ENCODE peak calls at places on chromosome 20, in eight cellular contexts. One of them, this sample, is unnamed.

GRCh38 chr20:1014471-1014870 is 12.4 kb upstream of the RSPO4 start:
- DNase-seq in HCT116: no peak
- DNase-seq in H1: no peak
- DNase-seq in right lobe of liver: no peak
- DNase-seq in uterus: no peak
- DNase-seq in heart left ventricle: no peak
- DNase-seq in transverse colon: no peak
- DNase-seq in breast epithelium: no peak
- DNase-seq in this sample: no peak

GRCh38 chr20:49620364-49621240 is 52.7 kb upstream of the PTGIS start:
- DNase-seq in HCT116: no peak
- DNase-seq in H1: no peak
- DNase-seq in right lobe of liver: no peak
- DNase-seq in uterus: no peak
- DNase-seq in heart left ventricle: no peak
- DNase-seq in transverse colon: no peak
- DNase-seq in breast epithelium: no peak
- DNase-seq in this sample: peak; percentile 27

GRCh38 chr20:54172856-54173652 is 732 bp downstream of the CYP24A1 start:
- DNase-seq in HCT116: no peak
- DNase-seq in H1: peak; percentile 79
- DNase-seq in right lobe of liver: no peak
- DNase-seq in uterus: no peak
- DNase-seq in heart left ventricle: no peak
- DNase-seq in transverse colon: no peak
- DNase-seq in breast epithelium: no peak
- DNase-seq in this sample: no peak

GRCh38 chr20:43539975-43540672 is 18.7 kb upstream of the SGK2 start:
- DNase-seq in HCT116: no peak
- DNase-seq in H1: no peak
- DNase-seq in right lobe of liver: no peak
- DNase-seq in uterus: no peak
- DNase-seq in heart left ventricle: no peak
- DNase-seq in transverse colon: no peak
- DNase-seq in breast epithelium: no peak
- DNase-seq in this sample: peak; percentile 73

GRCh38 chr20:3777726-3778629 is 3.3 kb downstream of the SPEF1 start:
- DNase-seq in HCT116: no peak
- DNase-seq in H1: peak; percentile 90
- DNase-seq in right lobe of liver: no peak
- DNase-seq in uterus: peak; percentile 75
- DNase-seq in heart left ventricle: peak; percentile 80
- DNase-seq in transverse colon: peak; percentile 69
- DNase-seq in breast epithelium: peak; percentile 55
- DNase-seq in this sample: no peak

GRCh38 chr20:4666001-4666470 is 55.7 kb upstream of the PRND start:
- DNase-seq in HCT116: no peak
- DNase-seq in H1: no peak
- DNase-seq in right lobe of liver: no peak
- DNase-seq in uterus: no peak
- DNase-seq in heart left ventricle: no peak
- DNase-seq in transverse colon: peak; percentile 23
- DNase-seq in breast epithelium: no peak
- DNase-seq in this sample: no peak

GRCh38 chr20:6178537-6178936 is 55.7 kb upstream of the FERMT1 start:
- DNase-seq in HCT116: peak; percentile 22
- DNase-seq in H1: no peak
- DNase-seq in right lobe of liver: no peak
- DNase-seq in uterus: no peak
- DNase-seq in heart left ventricle: no peak
- DNase-seq in transverse colon: no peak
- DNase-seq in breast epithelium: no peak
- DNase-seq in this sample: no peak

GRCh38 chr20:19456600-19457390 is 244.4 kb downstream of the SLC24A3 start:
- DNase-seq in HCT116: no peak
- DNase-seq in H1: no peak
- DNase-seq in right lobe of liver: no peak
- DNase-seq in uterus: no peak
- DNase-seq in heart left ventricle: no peak
- DNase-seq in transverse colon: no peak
- DNase-seq in breast epithelium: no peak
- DNase-seq in this sample: no peak

GRCh38 chr20:14838663-14839650 is 501.5 kb upstream of the FLRT3 start:
- DNase-seq in HCT116: no peak
- DNase-seq in H1: no peak
- DNase-seq in right lobe of liver: no peak
- DNase-seq in uterus: no peak
- DNase-seq in heart left ventricle: no peak
- DNase-seq in transverse colon: no peak
- DNase-seq in breast epithelium: no peak
- DNase-seq in this sample: no peak

GRCh38 chr20:50191065-50191565 is 485 bp downstream of the CEBPB start:
- DNase-seq in HCT116: no peak
- DNase-seq in H1: peak; percentile 68
- DNase-seq in right lobe of liver: peak; percentile 77
- DNase-seq in uterus: no peak
- DNase-seq in heart left ventricle: peak; percentile 81
- DNase-seq in transverse colon: peak; percentile 75
- DNase-seq in breast epithelium: peak; percentile 49
- DNase-seq in this sample: peak; percentile 85

GRCh38 chr20:60046011-60046413 is 87.8 kb downstream of the CDH26 start:
- DNase-seq in HCT116: no peak
- DNase-seq in H1: no peak
- DNase-seq in right lobe of liver: no peak
- DNase-seq in uterus: no peak
- DNase-seq in heart left ventricle: no peak
- DNase-seq in transverse colon: no peak
- DNase-seq in breast epithelium: no peak
- DNase-seq in this sample: no peak

DNA sequence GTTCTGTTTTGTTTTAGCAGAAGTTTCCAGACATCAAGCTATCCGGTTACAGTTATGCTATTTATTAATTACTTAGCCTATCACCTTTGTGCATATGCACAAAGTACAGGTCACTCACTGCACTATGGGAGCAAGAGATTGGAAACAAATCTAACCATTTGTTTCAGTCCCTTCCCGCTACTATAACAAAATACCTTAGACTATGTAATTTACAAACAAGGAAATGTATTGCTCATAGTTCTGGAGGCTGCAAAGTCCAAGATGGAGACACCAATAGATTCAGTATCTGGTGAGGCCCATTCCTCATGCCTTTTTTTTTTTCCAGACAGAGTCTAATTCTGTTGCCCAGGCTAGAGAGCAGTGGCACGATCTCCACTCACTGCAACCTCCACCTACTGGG is 35.1 kb downstream of the ATP9A start:
- DNase-seq in HCT116: no peak
- DNase-seq in H1: no peak
- DNase-seq in right lobe of liver: no peak
- DNase-seq in uterus: no peak
- DNase-seq in heart left ventricle: no peak
- DNase-seq in transverse colon: no peak
- DNase-seq in breast epithelium: no peak
- DNase-seq in this sample: no peak
- TF ChIP-seq POLR2A in HCT116: no peak
- TF ChIP-seq POLR2A in H1: no peak
- TF ChIP-seq POLR2A in right lobe of liver: no peak
- TF ChIP-seq POLR2A in uterus: no peak
- TF ChIP-seq POLR2A in heart left ventricle: no peak
- TF ChIP-seq POLR2A in transverse colon: no peak
- TF ChIP-seq POLR2A in breast epithelium: no peak
- TF ChIP-seq POLR2A in this sample: no peak

GRCh38 chr20:35547319-35547718 is 5.4 kb downstream of the ERGIC3 start:
- DNase-seq in HCT116: no peak
- DNase-seq in H1: no peak
- DNase-seq in right lobe of liver: no peak
- DNase-seq in uterus: no peak
- DNase-seq in heart left ventricle: no peak
- DNase-seq in transverse colon: no peak
- DNase-seq in breast epithelium: no peak
- DNase-seq in this sample: no peak
- H3K36me3 ChIP-seq in HCT116: peaks cover 28% of the 10 kb centered on the region
- H3K36me3 ChIP-seq in H1: peaks cover 52% of the 10 kb centered on the region
- H3K36me3 ChIP-seq in right lobe of liver: peaks cover 17% of the 10 kb centered on the region
- H3K36me3 ChIP-seq in uterus: no peaks in the 10 kb centered on the region
- H3K36me3 ChIP-seq in heart left ventricle: peaks cover 65% of the 10 kb centered on the region
- H3K36me3 ChIP-seq in transverse colon: no peaks in the 10 kb centered on the region
- H3K36me3 ChIP-seq in breast epithelium: peaks cover 9% of the 10 kb centered on the region
- H3K36me3 ChIP-seq in this sample: peaks cover 62% of the 10 kb centered on the region

GRCh38 chr20:62952373-62953166 is at the start of gene SLC17A9:
- DNase-seq in HCT116: peak; percentile 48
- DNase-seq in H1: peak; percentile 84
- DNase-seq in right lobe of liver: peak; percentile 98
- DNase-seq in uterus: peak; percentile 38
- DNase-seq in heart left ventricle: peak; percentile 81
- DNase-seq in transverse colon: peak; percentile 94
- DNase-seq in breast epithelium: no peak
- DNase-seq in this sample: peak; percentile 82
- TF ChIP-seq POLR2A in HCT116: peak; percentile 52
- TF ChIP-seq POLR2A in H1: no peak
- TF ChIP-seq POLR2A in right lobe of liver: peak; percentile 88
- TF ChIP-seq POLR2A in uterus: no peak
- TF ChIP-seq POLR2A in heart left ventricle: no peak
- TF ChIP-seq POLR2A in transverse colon: peak; percentile 53
- TF ChIP-seq POLR2A in breast epithelium: no peak
- TF ChIP-seq POLR2A in this sample: no peak

DNA sequence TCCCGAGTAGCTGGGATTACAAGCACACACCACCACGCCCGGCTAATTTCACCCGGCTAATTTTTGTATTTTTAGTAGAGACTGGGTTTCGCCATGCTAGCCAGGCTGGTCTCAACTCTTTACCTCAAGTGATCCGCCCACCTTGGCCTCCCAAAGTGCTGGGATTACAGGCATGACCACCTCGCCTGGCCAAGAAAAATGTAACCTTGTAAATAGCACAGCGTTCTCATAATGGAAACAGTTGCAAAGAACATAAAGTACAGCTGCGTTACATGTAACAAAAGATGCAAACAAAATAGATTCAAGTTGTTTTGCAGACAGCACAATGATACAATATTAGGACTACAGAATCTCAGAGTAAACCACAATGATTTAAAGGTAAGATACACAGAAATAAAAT is 14.6 kb downstream of the TLDC2 start:
- DNase-seq in HCT116: no peak
- DNase-seq in H1: no peak
- DNase-seq in right lobe of liver: no peak
- DNase-seq in uterus: no peak
- DNase-seq in heart left ventricle: no peak
- DNase-seq in transverse colon: no peak
- DNase-seq in breast epithelium: no peak
- DNase-seq in this sample: no peak
- H3K36me3 ChIP-seq in HCT116: no peaks in the 10 kb centered on the region
- H3K36me3 ChIP-seq in H1: peaks cover 29% of the 10 kb centered on the region
- H3K36me3 ChIP-seq in right lobe of liver: peaks cover 36% of the 10 kb centered on the region
- H3K36me3 ChIP-seq in uterus: no peaks in the 10 kb centered on the region
- H3K36me3 ChIP-seq in heart left ventricle: peaks cover 47% of the 10 kb centered on the region
- H3K36me3 ChIP-seq in transverse colon: no peaks in the 10 kb centered on the region
- H3K36me3 ChIP-seq in breast epithelium: no peaks in the 10 kb centered on the region
- H3K36me3 ChIP-seq in this sample: peaks cover 59% of the 10 kb centered on the region

GRCh38 chr20:13012886-13013285 is 4.1 kb downstream of the SPTLC3 start:
- DNase-seq in HCT116: no peak
- DNase-seq in H1: no peak
- DNase-seq in right lobe of liver: no peak
- DNase-seq in uterus: no peak
- DNase-seq in heart left ventricle: no peak
- DNase-seq in transverse colon: no peak
- DNase-seq in breast epithelium: no peak
- DNase-seq in this sample: no peak

GRCh38 chr20:13006825-13007224 is 1.9 kb upstream of the SPTLC3 start:
- DNase-seq in HCT116: no peak
- DNase-seq in H1: no peak
- DNase-seq in right lobe of liver: no peak
- DNase-seq in uterus: no peak
- DNase-seq in heart left ventricle: no peak
- DNase-seq in transverse colon: no peak
- DNase-seq in breast epithelium: no peak
- DNase-seq in this sample: no peak

GRCh38 chr20:13009682-13010406 is 1.1 kb downstream of the SPTLC3 start:
- DNase-seq in HCT116: no peak
- DNase-seq in H1: no peak
- DNase-seq in right lobe of liver: no peak
- DNase-seq in uterus: peak; percentile 17
- DNase-seq in heart left ventricle: no peak
- DNase-seq in transverse colon: peak; percentile 30
- DNase-seq in breast epithelium: peak; percentile 50
- DNase-seq in this sample: no peak

GRCh38 chr20:13007596-13007995 is 1.2 kb upstream of the SPTLC3 start:
- DNase-seq in HCT116: no peak
- DNase-seq in H1: no peak
- DNase-seq in right lobe of liver: no peak
- DNase-seq in uterus: no peak
- DNase-seq in heart left ventricle: no peak
- DNase-seq in transverse colon: no peak
- DNase-seq in breast epithelium: no peak
- DNase-seq in this sample: no peak

DNA sequence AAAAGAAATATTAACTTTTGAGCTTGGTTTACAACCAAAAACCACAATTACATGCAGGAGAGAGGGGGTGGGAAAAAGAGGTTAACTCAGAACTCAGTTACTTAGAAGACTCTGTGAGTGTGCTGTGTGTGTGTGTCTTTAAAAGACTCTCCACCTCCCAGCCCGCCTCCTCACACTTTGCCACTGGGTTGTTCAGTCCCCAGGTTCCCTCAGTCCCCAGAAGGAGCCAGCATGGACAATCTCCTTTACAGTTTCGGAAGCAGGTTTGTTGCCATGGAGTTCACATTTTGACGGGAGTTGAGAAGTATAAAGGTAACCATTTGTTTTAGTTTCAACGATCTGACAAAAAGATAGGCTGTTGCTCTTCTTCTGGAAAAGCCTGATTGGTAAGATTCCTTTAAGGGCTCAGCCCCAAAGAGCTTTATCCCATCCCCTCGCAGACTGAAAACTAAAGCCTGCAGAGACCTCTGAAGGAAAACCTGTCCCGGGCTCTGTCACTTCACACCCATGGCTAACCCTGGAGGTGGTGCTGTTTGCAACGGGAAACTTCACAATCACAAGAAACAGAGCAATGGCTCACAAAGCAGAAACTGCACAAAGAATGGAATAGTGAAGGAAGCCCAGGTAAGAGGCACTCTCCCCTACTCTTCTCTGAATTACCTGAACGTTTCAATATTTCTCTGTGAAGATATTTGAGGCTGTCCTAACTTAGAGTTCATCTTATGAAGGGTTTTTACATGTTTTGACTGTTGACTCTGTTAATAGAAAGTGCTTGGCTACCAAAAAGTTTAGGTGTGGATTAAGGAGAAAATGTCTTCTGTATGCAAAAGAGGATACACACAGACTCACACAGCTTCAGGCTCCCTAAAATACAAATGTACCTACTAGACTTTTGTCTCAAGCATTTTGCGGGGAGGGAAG is at the start of gene SPTLC3:
- DNase-seq in HCT116: no peak
- DNase-seq in H1: no peak
- DNase-seq in right lobe of liver: peak; percentile 78
- DNase-seq in uterus: peak; percentile 21
- DNase-seq in heart left ventricle: peak; percentile 42
- DNase-seq in transverse colon: peak; percentile 62
- DNase-seq in breast epithelium: peak; percentile 38
- DNase-seq in this sample: no peak
- TF ChIP-seq POLR2A in HCT116: no peak
- TF ChIP-seq POLR2A in H1: no peak
- TF ChIP-seq POLR2A in right lobe of liver: peak; percentile 58
- TF ChIP-seq POLR2A in uterus: peak; percentile 16
- TF ChIP-seq POLR2A in heart left ventricle: no peak
- TF ChIP-seq POLR2A in transverse colon: peak; percentile 40
- TF ChIP-seq POLR2A in breast epithelium: no peak
- TF ChIP-seq POLR2A in this sample: no peak